ENCODE peak calls at places on chromosomes 3 and 15, in five cellular contexts. One of them, this sample, is unnamed.

GRCh38 chr15:68666120-68666811 is 87.5 kb downstream of the CORO2B start:
- DNase-seq in cardiac fibroblast: no peak
- DNase-seq in osteocyte: no peak
- DNase-seq in RWPE1: no peak
- DNase-seq in kidney epithelial cell: no peak
- DNase-seq in this sample: no peak

GRCh38 chr3:81242871-81243270 is 518.6 kb downstream of the GBE1 start:
- DNase-seq in kidney epithelial cell: no peak
- DNase-seq in cardiac fibroblast: peak
- DNase-seq in osteocyte: no peak
- DNase-seq in RWPE1: peak
- DNase-seq in this sample: peak

GRCh38 chr3:105747056-105747455 is 121.8 kb downstream of the CBLB start:
- DNase-seq in osteocyte: no peak
- DNase-seq in RWPE1: peak
- DNase-seq in cardiac fibroblast: peak
- DNase-seq in kidney epithelial cell: peak
- DNase-seq in this sample: peak

GRCh38 chr3:176562381-176562780 is 634.9 kb downstream of the TBL1XR1 start:
- DNase-seq in RWPE1: no peak
- DNase-seq in kidney epithelial cell: no peak
- DNase-seq in osteocyte: no peak
- DNase-seq in cardiac fibroblast: no peak
- DNase-seq in this sample: no peak

GRCh38 chr3:141242035-141242721 is 10.6 kb downstream of the PXYLP1 start:
- DNase-seq in cardiac fibroblast: peak
- DNase-seq in osteocyte: peak
- DNase-seq in RWPE1: no peak
- DNase-seq in kidney epithelial cell: no peak
- DNase-seq in this sample: no peak

GRCh38 chr3:142035308-142035922 is 113.9 kb downstream of the TFDP2 start:
- DNase-seq in RWPE1: no peak
- DNase-seq in kidney epithelial cell: no peak
- DNase-seq in osteocyte: no peak
- DNase-seq in cardiac fibroblast: no peak
- DNase-seq in this sample: no peak

GRCh38 chr3:168545591-168545990 is 449.9 kb upstream of the GOLIM4 start:
- DNase-seq in RWPE1: no peak
- DNase-seq in cardiac fibroblast: peak
- DNase-seq in osteocyte: no peak
- DNase-seq in kidney epithelial cell: no peak
- DNase-seq in this sample: no peak

GRCh38 chr3:66418432-66419052 is 82.3 kb downstream of the LRIG1 start:
- DNase-seq in RWPE1: no peak
- DNase-seq in kidney epithelial cell: no peak
- DNase-seq in osteocyte: no peak
- DNase-seq in cardiac fibroblast: no peak
- DNase-seq in this sample: no peak

DNA sequence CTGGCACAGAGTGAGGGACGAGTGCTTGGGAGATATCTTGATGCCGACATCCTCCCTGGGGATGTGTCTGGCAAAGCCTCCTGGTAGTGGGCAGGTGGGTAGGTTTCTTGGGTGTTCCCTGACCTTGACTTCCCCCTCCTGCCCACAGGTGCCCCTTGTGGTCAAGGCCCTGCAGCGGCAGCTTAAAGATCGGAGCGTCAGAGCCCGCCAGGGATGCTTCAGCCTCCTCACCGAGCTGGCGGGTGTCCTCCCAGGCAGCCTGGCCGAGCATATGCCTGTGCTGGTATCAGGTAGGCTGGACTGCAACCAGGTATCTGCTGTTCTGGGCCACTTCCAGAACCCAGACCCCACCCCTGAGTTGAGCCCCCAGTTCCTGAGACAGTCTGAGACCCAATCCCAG is 19.2 kb downstream of the CAND2 start:
- DNase-seq in kidney epithelial cell: no peak
- DNase-seq in osteocyte: no peak
- DNase-seq in RWPE1: no peak
- DNase-seq in cardiac fibroblast: no peak
- DNase-seq in this sample: no peak
- TF ChIP-seq CTCF in kidney epithelial cell: no peak
- TF ChIP-seq CTCF in osteocyte: no peak
- TF ChIP-seq CTCF in RWPE1: no peak
- TF ChIP-seq CTCF in cardiac fibroblast: peak
- TF ChIP-seq CTCF in this sample: no peak

GRCh38 chr3:180804871-180805430 is 107.5 kb upstream of the FXR1 start:
- DNase-seq in kidney epithelial cell: no peak
- DNase-seq in osteocyte: no peak
- DNase-seq in RWPE1: peak
- DNase-seq in cardiac fibroblast: peak
- DNase-seq in this sample: peak
- TF ChIP-seq CTCF in kidney epithelial cell: peak
- TF ChIP-seq CTCF in osteocyte: peak
- TF ChIP-seq CTCF in RWPE1: no peak
- TF ChIP-seq CTCF in cardiac fibroblast: peak
- TF ChIP-seq CTCF in this sample: peak

GRCh38 chr3:132628157-132628556 is 31.1 kb downstream of the ACKR4 start:
- DNase-seq in kidney epithelial cell: no peak
- DNase-seq in RWPE1: no peak
- DNase-seq in cardiac fibroblast: peak
- DNase-seq in osteocyte: no peak
- DNase-seq in this sample: peak

GRCh38 chr3:132629928-132630327 is 29.7 kb downstream of the ACAD11 start:
- DNase-seq in cardiac fibroblast: peak
- DNase-seq in kidney epithelial cell: no peak
- DNase-seq in RWPE1: peak
- DNase-seq in osteocyte: no peak
- DNase-seq in this sample: peak

GRCh38 chr3:132626955-132627354 is 29.9 kb downstream of the ACKR4 start:
- DNase-seq in RWPE1: no peak
- DNase-seq in osteocyte: no peak
- DNase-seq in kidney epithelial cell: no peak
- DNase-seq in cardiac fibroblast: no peak
- DNase-seq in this sample: no peak

GRCh38 chr3:132635052-132635451 is 24.6 kb downstream of the ACAD11 start:
- DNase-seq in RWPE1: no peak
- DNase-seq in cardiac fibroblast: no peak
- DNase-seq in kidney epithelial cell: no peak
- DNase-seq in osteocyte: no peak
- DNase-seq in this sample: no peak

GRCh38 chr3:132630612-132631011 is 29.0 kb downstream of the ACAD11 start:
- DNase-seq in osteocyte: no peak
- DNase-seq in kidney epithelial cell: no peak
- DNase-seq in RWPE1: no peak
- DNase-seq in cardiac fibroblast: no peak
- DNase-seq in this sample: peak
- TF ChIP-seq CTCF in osteocyte: no peak
- TF ChIP-seq CTCF in kidney epithelial cell: no peak
- TF ChIP-seq CTCF in RWPE1: no peak
- TF ChIP-seq CTCF in cardiac fibroblast: no peak
- TF ChIP-seq CTCF in this sample: no peak

DNA sequence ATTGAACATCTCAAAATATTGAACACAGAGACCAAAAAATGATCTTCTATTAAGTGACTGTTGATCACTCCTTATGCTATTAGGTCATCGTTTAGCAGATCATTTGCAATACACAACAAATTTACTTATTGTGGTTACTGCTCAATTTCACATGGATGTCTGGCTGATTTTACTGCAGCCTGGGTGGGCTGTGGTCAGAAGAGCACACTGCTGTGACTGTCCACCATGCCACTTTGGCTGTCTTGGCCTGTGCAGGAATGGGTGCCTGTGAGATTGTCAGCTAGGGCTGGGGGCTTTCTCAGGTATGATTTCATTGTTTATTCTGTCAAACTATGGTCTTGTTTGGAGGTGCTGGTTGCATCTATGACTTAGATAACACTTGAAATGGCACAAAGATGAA is 80.1 kb upstream of the LRTM1 start:
- DNase-seq in cardiac fibroblast: no peak
- DNase-seq in RWPE1: no peak
- DNase-seq in kidney epithelial cell: no peak
- DNase-seq in osteocyte: no peak
- DNase-seq in this sample: no peak
- TF ChIP-seq CTCF in cardiac fibroblast: no peak
- TF ChIP-seq CTCF in RWPE1: no peak
- TF ChIP-seq CTCF in kidney epithelial cell: no peak
- TF ChIP-seq CTCF in osteocyte: no peak
- TF ChIP-seq CTCF in this sample: no peak

GRCh38 chr3:125054436-125055164 is 1.2 kb downstream of the HEG1 start:
- DNase-seq in kidney epithelial cell: no peak
- DNase-seq in cardiac fibroblast: peak
- DNase-seq in osteocyte: no peak
- DNase-seq in RWPE1: peak
- DNase-seq in this sample: peak
- TF ChIP-seq CTCF in kidney epithelial cell: peak
- TF ChIP-seq CTCF in cardiac fibroblast: no peak
- TF ChIP-seq CTCF in osteocyte: peak
- TF ChIP-seq CTCF in RWPE1: no peak
- TF ChIP-seq CTCF in this sample: peak

GRCh38 chr15:66609876-66610275 is 44.1 kb upstream of the LCTL start:
- DNase-seq in cardiac fibroblast: no peak
- DNase-seq in kidney epithelial cell: no peak
- DNase-seq in RWPE1: no peak
- DNase-seq in osteocyte: no peak
- DNase-seq in this sample: no peak

GRCh38 chr15:66614456-66615174 is 48.8 kb upstream of the LCTL start:
- DNase-seq in cardiac fibroblast: no peak
- DNase-seq in RWPE1: no peak
- DNase-seq in kidney epithelial cell: no peak
- DNase-seq in osteocyte: no peak
- DNase-seq in this sample: no peak

GRCh38 chr15:66608159-66608558 is 42.4 kb upstream of the LCTL start:
- DNase-seq in RWPE1: no peak
- DNase-seq in osteocyte: no peak
- DNase-seq in kidney epithelial cell: no peak
- DNase-seq in cardiac fibroblast: no peak
- DNase-seq in this sample: no peak

GRCh38 chr15:66613743-66614142 is 47.9 kb upstream of the LCTL start:
- DNase-seq in cardiac fibroblast: no peak
- DNase-seq in kidney epithelial cell: no peak
- DNase-seq in osteocyte: no peak
- DNase-seq in RWPE1: no peak
- DNase-seq in this sample: no peak

DNA sequence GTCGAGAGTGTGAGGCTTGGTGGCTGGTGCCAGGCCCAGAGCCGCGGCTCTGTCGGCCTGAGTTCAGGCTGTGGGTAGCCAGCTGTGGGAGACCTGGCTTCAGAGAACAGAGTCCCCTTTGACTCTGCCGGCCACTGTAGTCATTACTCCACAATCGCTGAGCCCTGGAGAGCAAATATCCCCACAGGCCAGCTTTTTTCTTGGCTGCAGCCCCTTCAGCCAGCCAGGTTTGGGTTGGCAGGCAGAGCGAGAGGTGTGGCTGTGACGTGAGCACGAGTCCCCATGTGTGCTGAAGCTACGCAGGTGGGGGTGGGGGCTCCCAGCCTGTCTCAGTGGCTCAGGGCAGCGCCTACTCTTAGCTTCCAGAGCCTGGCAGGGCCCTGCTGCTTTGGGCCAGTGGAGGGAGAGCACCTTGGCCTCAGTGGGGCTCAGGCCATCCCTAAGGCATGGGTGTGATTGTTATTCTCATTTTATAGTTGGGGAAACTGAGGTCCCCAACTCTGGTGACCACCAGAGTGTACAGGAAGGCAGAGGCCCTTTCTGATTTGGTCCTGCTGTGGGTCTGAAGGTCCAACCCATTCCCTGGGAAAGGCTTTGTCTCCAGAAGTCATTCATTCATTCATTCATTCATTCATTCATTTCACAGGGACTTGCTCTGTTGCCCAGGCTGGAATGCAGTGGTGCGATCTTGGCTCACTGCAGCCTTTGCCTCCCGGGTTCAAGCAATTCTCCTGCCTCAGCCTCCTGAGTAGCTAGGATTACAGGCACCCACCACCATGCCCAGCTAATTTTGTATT is 45.7 kb upstream of the LCTL start:
- DNase-seq in RWPE1: no peak
- DNase-seq in osteocyte: no peak
- DNase-seq in kidney epithelial cell: no peak
- DNase-seq in cardiac fibroblast: no peak
- DNase-seq in this sample: no peak
- TF ChIP-seq CTCF in RWPE1: no peak
- TF ChIP-seq CTCF in osteocyte: no peak
- TF ChIP-seq CTCF in kidney epithelial cell: no peak
- TF ChIP-seq CTCF in cardiac fibroblast: no peak
- TF ChIP-seq CTCF in this sample: no peak

GRCh38 chr3:53350652-53351051 is 3.3 kb upstream of the DCP1A start:
- DNase-seq in cardiac fibroblast: peak
- DNase-seq in kidney epithelial cell: no peak
- DNase-seq in RWPE1: no peak
- DNase-seq in osteocyte: no peak
- DNase-seq in this sample: peak
- TF ChIP-seq CTCF in cardiac fibroblast: no peak
- TF ChIP-seq CTCF in kidney epithelial cell: peak
- TF ChIP-seq CTCF in RWPE1: peak
- TF ChIP-seq CTCF in osteocyte: peak
- TF ChIP-seq CTCF in this sample: peak

GRCh38 chr3:77718326-77718725 is 678.4 kb downstream of the ROBO2 start:
- DNase-seq in kidney epithelial cell: no peak
- DNase-seq in osteocyte: no peak
- DNase-seq in cardiac fibroblast: no peak
- DNase-seq in RWPE1: no peak
- DNase-seq in this sample: no peak
- TF ChIP-seq CTCF in kidney epithelial cell: no peak
- TF ChIP-seq CTCF in osteocyte: no peak
- TF ChIP-seq CTCF in cardiac fibroblast: no peak
- TF ChIP-seq CTCF in RWPE1: no peak
- TF ChIP-seq CTCF in this sample: no peak

GRCh38 chr3:102466001-102466400 is 31.2 kb downstream of the ZPLD1 start:
- DNase-seq in kidney epithelial cell: no peak
- DNase-seq in cardiac fibroblast: no peak
- DNase-seq in osteocyte: no peak
- DNase-seq in RWPE1: no peak
- DNase-seq in this sample: no peak

GRCh38 chr3:102471491-102471890 is 36.7 kb downstream of the ZPLD1 start:
- DNase-seq in RWPE1: no peak
- DNase-seq in kidney epithelial cell: no peak
- DNase-seq in cardiac fibroblast: no peak
- DNase-seq in osteocyte: no peak
- DNase-seq in this sample: no peak

GRCh38 chr3:102474207-102474606 is 39.4 kb downstream of the ZPLD1 start:
- DNase-seq in kidney epithelial cell: no peak
- DNase-seq in RWPE1: no peak
- DNase-seq in cardiac fibroblast: no peak
- DNase-seq in osteocyte: no peak
- DNase-seq in this sample: no peak

GRCh38 chr3:102473648-102474047 is 38.8 kb downstream of the ZPLD1 start:
- DNase-seq in kidney epithelial cell: no peak
- DNase-seq in osteocyte: no peak
- DNase-seq in RWPE1: no peak
- DNase-seq in cardiac fibroblast: no peak
- DNase-seq in this sample: no peak

GRCh38 chr3:102471001-102471400 is 36.2 kb downstream of the ZPLD1 start:
- DNase-seq in osteocyte: no peak
- DNase-seq in cardiac fibroblast: no peak
- DNase-seq in kidney epithelial cell: no peak
- DNase-seq in RWPE1: no peak
- DNase-seq in this sample: no peak
- TF ChIP-seq CTCF in osteocyte: no peak
- TF ChIP-seq CTCF in cardiac fibroblast: no peak
- TF ChIP-seq CTCF in kidney epithelial cell: peak
- TF ChIP-seq CTCF in RWPE1: no peak
- TF ChIP-seq CTCF in this sample: peak

This sample was measured in fibroblast of villous mesenchyme.